ENCODE peak calls at places on chromosomes 16 and 17, in eight cellular contexts. T, I, P, V, U, D, F and K are unnamed samples.

GRCh38 chr17:17831208-17832039 is 5.4 kb downstream of the SREBF1 start:
- DNase-seq in P (no peak), T (no peak), V (no peak), U (no peak), D (no peak), F (no peak), I (no peak), K (no peak)

GRCh38 chr17:15931394-15931793 is 13.5 kb upstream of the ADORA2B start:
- DNase-seq in U (no peak), P (no peak), I (no peak), D (no peak), F (no peak), V (no peak), T (no peak), K (no peak)

GRCh38 chr16:75130150-75130771 is 13.7 kb upstream of the LDHD start:
- DNase-seq in T (no peak), P (no peak), D (no peak), U (no peak), F (no peak), V (no peak), I (no peak), K (no peak)

GRCh38 chr17:48259710-48260291 is 152.2 kb downstream of the SNX11 start:
- DNase-seq in F (no peak), D (no peak), U (peak), P (no peak), T (no peak), V (no peak), I (peak), K (no peak)

GRCh38 chr17:9218068-9218635 is 196.8 kb downstream of the NTN1 start:
- DNase-seq in U (no peak), F (no peak), V (no peak), D (no peak), T (no peak), P (no peak), I (no peak), K (no peak)

GRCh38 chr17:78819402-78819801 is 21.2 kb downstream of the USP36 start:
- DNase-seq in T (no peak), F (no peak), D (no peak), U (no peak), V (no peak), P (no peak), I (no peak), K (no peak)

GRCh38 chr16:85461814-85462404 is 151.2 kb upstream of the GSE1 start:
- DNase-seq in V (no peak), D (no peak), U (no peak), F (peak), T (no peak), I (no peak), P (no peak), K (no peak)

GRCh38 chr16:88763502-88764053 is 21.4 kb downstream of the PIEZO1 start:
- DNase-seq in D (no peak), T (no peak), V (no peak), P (no peak), F (no peak), I (peak), U (no peak), K (no peak)

GRCh38 chr16:1183235-1183907 is 30.5 kb downstream of the CACNA1H start:
- DNase-seq in F (peak), T (no peak), U (no peak), V (no peak), D (peak), P (no peak), I (peak), K (no peak)

GRCh38 chr16:22270525-22270924 is 26.7 kb upstream of the POLR3E start:
- DNase-seq in U (no peak), V (peak), I (no peak), D (no peak), F (no peak), T (no peak), P (no peak), K (no peak)

GRCh38 chr17:32604966-32605365 is 118.2 kb downstream of the CDK5R1 start:
- DNase-seq in P (no peak), F (no peak), T (no peak), I (no peak), D (no peak), U (no peak), V (no peak), K (no peak)

GRCh38 chr17:18017958-18018357 is 21.0 kb downstream of the ATPAF2 start:
- DNase-seq in F (no peak), T (no peak), P (no peak), I (no peak), D (no peak), V (no peak), U (no peak), K (no peak)

GRCh38 chr16:85486256-85486915 is 126.7 kb upstream of the GSE1 start:
- DNase-seq in U (no peak), P (no peak), V (no peak), T (no peak), D (no peak), I (peak), F (no peak), K (no peak)

GRCh38 chr17:45394913-45395568 is 37.6 kb downstream of the ARHGAP27 start:
- DNase-seq in V (no peak), P (peak), D (peak), I (peak), U (peak), F (peak), T (no peak), K (no peak)

GRCh38 chr17:60087882-60088669 is 9.4 kb upstream of the HEATR6 start:
- DNase-seq in I (no peak), D (no peak), T (no peak), V (no peak), P (no peak), F (peak), U (no peak), K (no peak)

GRCh38 chr17:76515291-76515949 is 14.2 kb upstream of the RHBDF2 start:
- DNase-seq in F (no peak), D (peak), U (peak), I (no peak), P (peak), V (peak), T (peak), K (peak)

GRCh38 chr17:78817123-78817522 is 23.5 kb downstream of the USP36 start:
- DNase-seq in P (peak), U (peak), I (no peak), D (no peak), V (no peak), T (no peak), F (no peak), K (no peak)

GRCh38 chr17:14715531-14715930 is 414.6 kb downstream of the HS3ST3B1 start:
- DNase-seq in T (no peak), I (no peak), F (no peak), D (no peak), V (no peak), P (no peak), U (no peak), K (no peak)

GRCh38 chr16:49023095-49023494 is 258.5 kb downstream of the CBLN1 start:
- DNase-seq in U (no peak), I (no peak), P (no peak), T (no peak), D (no peak), F (no peak), V (no peak), K (no peak)

GRCh38 chr17:8173056-8173870 is 2.9 kb downstream of the TMEM107 start:
- DNase-seq in I (peak), U (peak), F (peak), D (peak), T (peak), P (peak), V (peak), K (peak)

GRCh38 chr16:10862432-10862831 is 14.6 kb upstream of the CIITA start:
- DNase-seq in I (peak), U (no peak), F (no peak), T (no peak), P (no peak), D (no peak), V (no peak), K (peak)

GRCh38 chr17:61411944-61412859 is 12.6 kb downstream of the TBX2 start:
- DNase-seq in P (peak), F (peak), V (no peak), D (peak), T (no peak), I (peak), U (peak), K (peak)

GRCh38 chr17:9900744-9901143 is 4.3 kb downstream of the RCVRN start:
- DNase-seq in F (no peak), U (no peak), P (no peak), V (no peak), T (no peak), D (no peak), I (no peak), K (peak)

GRCh38 chr17:38605852-38606645 is at the start of gene SRCIN1:
- DNase-seq in V (no peak), I (peak), T (no peak), F (peak), D (peak), P (peak), U (peak), K (no peak)

GRCh38 chr16:460787-461186 is 35.3 kb downstream of the RAB11FIP3 start:
- DNase-seq in T (no peak), U (no peak), P (no peak), D (no peak), V (no peak), I (no peak), F (no peak), K (no peak)

GRCh38 chr17:75566456-75567233 is 21.0 kb upstream of the MYO15B start:
- DNase-seq in F (no peak), D (no peak), I (no peak), T (no peak), V (no peak), U (no peak), P (no peak), K (no peak)

GRCh38 chr17:44345497-44346026 is 460 bp downstream of the GRN start:
- DNase-seq in D (no peak), P (peak), T (peak), I (peak), F (peak), U (peak), V (no peak), K (peak)

GRCh38 chr17:46194393-46195216 is 1.4 kb upstream of the KANSL1 start:
- DNase-seq in U (peak), D (no peak), P (peak), I (peak), T (peak), F (peak), V (no peak), K (no peak)

GRCh38 chr17:55794681-55795080 is 43.8 kb downstream of the PCTP start:
- DNase-seq in P (no peak), V (no peak), I (peak), T (no peak), D (no peak), U (no peak), F (no peak), K (no peak)

GRCh38 chr17:35227546-35227945 is 15.3 kb upstream of the SLFN5 start:
- DNase-seq in V (no peak), P (no peak), U (no peak), D (no peak), F (no peak), I (no peak), T (no peak), K (no peak)